ENCODE peak calls at places on chromosomes 11 and 22, in five cellular contexts. Y, C, S, Z and V are unnamed samples.

GRCh38 chr11:84261707-84262106 is 975.5 kb upstream of the CCDC90B start:
- DNase-seq in C (peak), S (no peak), Z (no peak), Y (no peak), V (no peak)

GRCh38 chr22:21025266-21025665 is 7.1 kb downstream of the SLC7A4 start:
- DNase-seq in Y (no peak), S (no peak), Z (no peak), C (no peak), V (no peak)

GRCh38 chr11:118002541-118003019 is 16.4 kb downstream of the IL10RA start:
- DNase-seq in C (no peak), Z (peak), S (no peak), Y (no peak), V (no peak)

GRCh38 chr22:43955883-43956286 is 643 bp downstream of the SAMM50 start:
- DNase-seq in Y (no peak), Z (no peak), S (peak), C (no peak), V (no peak)

GRCh38 chr11:62402226-62402625 is 16.6 kb upstream of the SCGB1A1 start:
- DNase-seq in Y (no peak), S (no peak), C (no peak), Z (peak), V (no peak)

GRCh38 chr11:109423114-109423859 is 1.3 kb downstream of the C11orf87 start:
- DNase-seq in S (peak), C (peak), Y (no peak), Z (no peak), V (no peak)

GRCh38 chr22:37054078-37054440 is 2.5 kb downstream of the KCTD17 start:
- DNase-seq in C (peak), Z (no peak), S (no peak), Y (no peak), V (no peak)

GRCh38 chr11:124518900-124519541 is 24.4 kb downstream of the OR8B12 start:
- DNase-seq in S (peak), C (no peak), Z (no peak), Y (no peak), V (no peak)

GRCh38 chr22:38981005-38981658 is 1.0 kb upstream of the APOBEC3B start:
- DNase-seq in Z (no peak), Y (no peak), S (peak), C (no peak), V (no peak)

GRCh38 chr22:39392341-39392948 is 7.1 kb upstream of the TAB1 start:
- DNase-seq in S (no peak), Z (no peak), C (no peak), Y (no peak), V (no peak)

GRCh38 chr11:12390687-12391110 is 13.3 kb downstream of the PARVA start:
- DNase-seq in Y (no peak), C (no peak), Z (no peak), S (peak), V (no peak)

GRCh38 chr11:65871811-65872548 is 620 bp downstream of the EFEMP2 start:
- DNase-seq in Y (no peak), Z (no peak), S (peak), C (peak), V (no peak)

GRCh38 chr22:44002324-44002723 is 21.8 kb upstream of the PARVB start:
- DNase-seq in S (no peak), Z (no peak), Y (no peak), C (no peak), V (no peak)

GRCh38 chr11:727859-728748 is 19.2 kb upstream of the TALDO1 start:
- DNase-seq in Y (peak), Z (peak), S (peak), C (peak), V (peak)

GRCh38 chr11:108199446-108200321 is 22.8 kb downstream of the NPAT start:
- DNase-seq in Y (no peak), S (peak), Z (no peak), C (no peak), V (peak)

GRCh38 chr11:12009617-12010321 is 1.3 kb upstream of the DKK3 start:
- DNase-seq in S (no peak), C (no peak), Z (peak), Y (no peak), V (no peak)

GRCh38 chr22:46366801-46367706 is 31.5 kb downstream of the TRMU start:
- DNase-seq in C (no peak), Z (no peak), S (no peak), Y (no peak), V (no peak)

GRCh38 chr11:36741515-36741914 is 143.5 kb upstream of the RAG2 start:
- DNase-seq in C (no peak), S (no peak), Y (no peak), Z (no peak), V (no peak)

GRCh38 chr11:118170892-118171273 is 5.6 kb downstream of the SCN2B start:
- DNase-seq in Z (no peak), C (no peak), S (no peak), Y (no peak), V (no peak)

GRCh38 chr11:111977141-111978027 is 40.2 kb downstream of the DIXDC1 start:
- DNase-seq in Y (no peak), S (peak), Z (peak), C (no peak), V (no peak)

GRCh38 chr22:35314161-35314942 is 14.7 kb downstream of the TOM1 start:
- DNase-seq in C (peak), Y (no peak), S (no peak), Z (peak), V (no peak)

GRCh38 chr11:21484039-21484438 is 708.8 kb upstream of the ANO5 start:
- DNase-seq in S (no peak), Z (no peak), Y (no peak), C (no peak), V (no peak)

GRCh38 chr11:1299621-1300020 is 9.8 kb downstream of the TOLLIP start:
- DNase-seq in S (no peak), Y (no peak), C (no peak), Z (peak), V (no peak)

GRCh38 chr22:31160328-31160978 is 471 bp downstream of the RNF185 start:
- DNase-seq in C (no peak), Y (no peak), Z (no peak), S (peak), V (no peak)

GRCh38 chr11:1750481-1750839 is at the start of gene IFITM10:
- DNase-seq in C (no peak), Y (no peak), S (no peak), Z (no peak), V (no peak)

GRCh38 chr11:60910281-60910687 is 3.7 kb upstream of the TMEM109 start:
- DNase-seq in S (no peak), C (no peak), Y (no peak), Z (peak), V (no peak)

GRCh38 chr11:122895591-122895990 is 13.0 kb downstream of the JHY start:
- DNase-seq in S (peak), Y (no peak), C (no peak), Z (no peak), V (no peak)

GRCh38 chr11:86183694-86184093 is 60.9 kb upstream of the EED start:
- DNase-seq in C (peak), S (peak), Z (no peak), Y (no peak), V (no peak)

GRCh38 chr11:70415642-70416395 is 17.5 kb downstream of the CTTN start:
- DNase-seq in C (no peak), S (peak), Y (no peak), Z (no peak), V (no peak)

GRCh38 chr11:118872403-118872821 is 11.3 kb upstream of the CXCR5 start:
- DNase-seq in C (no peak), Y (no peak), S (no peak), Z (no peak), V (no peak)

GRCh38 chr11:6572215-6572614 is 31.2 kb downstream of the RRP8 start:
- DNase-seq in Y (peak), C (no peak), Z (no peak), S (peak), V (peak)

GRCh38 chr11:26584818-26585217 is 12.8 kb upstream of the MUC15 start:
- DNase-seq in Y (no peak), Z (no peak), S (no peak), C (no peak), V (no peak)

GRCh38 chr22:24894220-24894975 is 52.1 kb downstream of the LHFPL7 start:
- DNase-seq in Z (no peak), C (peak), Y (peak), S (peak), V (peak)

GRCh38 chr11:76566811-76567210 is 103.7 kb downstream of the LRRC32 start:
- DNase-seq in Y (no peak), Z (no peak), C (no peak), S (no peak), V (no peak)

GRCh38 chr11:10564692-10565318 is 3.7 kb downstream of the LYVE1 start:
- DNase-seq in S (no peak), C (no peak), Y (no peak), Z (no peak), V (no peak)
- TF ChIP-seq CTCF in S (peak), C (no peak), Y (peak), Z (no peak), V (peak)

DNA sequence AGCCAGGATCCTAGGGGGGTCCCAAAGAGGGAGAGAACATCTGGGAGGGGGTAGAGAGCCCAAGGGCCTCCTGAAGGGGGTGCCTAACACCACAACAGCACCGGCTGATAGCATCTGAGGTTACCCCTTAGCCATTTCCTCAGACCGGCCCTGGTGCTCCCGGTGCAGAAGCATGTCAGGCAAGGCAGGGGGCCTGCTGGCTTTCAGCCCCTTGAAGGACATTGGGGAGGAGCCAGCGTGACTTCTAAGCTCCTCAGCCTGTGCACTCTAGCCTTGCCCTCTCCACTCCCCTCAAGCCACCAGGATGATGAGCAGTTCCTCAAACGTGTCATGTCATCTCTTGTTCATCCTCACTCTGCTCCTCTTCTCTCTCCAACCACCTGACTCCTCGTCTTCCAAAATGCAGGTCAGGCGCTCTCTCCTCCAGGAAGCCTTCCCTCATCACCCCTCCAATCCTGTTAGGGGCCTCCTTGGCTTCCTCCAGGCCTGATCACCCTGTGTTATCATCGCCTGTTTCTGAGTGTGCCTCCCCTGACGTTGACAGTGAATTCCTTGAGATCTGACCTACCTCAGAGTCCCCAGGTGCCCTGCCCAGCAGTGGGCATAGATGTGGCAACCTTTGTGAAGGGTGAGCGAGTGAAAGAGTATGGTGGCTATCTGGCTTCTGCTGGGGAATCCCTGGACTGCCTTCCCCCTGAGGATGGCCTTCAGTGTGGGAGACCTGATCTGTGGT is 6.1 kb downstream of the P2RY2 start:
- DNase-seq in C (no peak), S (no peak), Y (no peak), Z (no peak), V (no peak)
- H3K4me3 ChIP-seq in C (no peak), S (no peak), Y (no peak), Z (no peak), V (no peak)

DNA sequence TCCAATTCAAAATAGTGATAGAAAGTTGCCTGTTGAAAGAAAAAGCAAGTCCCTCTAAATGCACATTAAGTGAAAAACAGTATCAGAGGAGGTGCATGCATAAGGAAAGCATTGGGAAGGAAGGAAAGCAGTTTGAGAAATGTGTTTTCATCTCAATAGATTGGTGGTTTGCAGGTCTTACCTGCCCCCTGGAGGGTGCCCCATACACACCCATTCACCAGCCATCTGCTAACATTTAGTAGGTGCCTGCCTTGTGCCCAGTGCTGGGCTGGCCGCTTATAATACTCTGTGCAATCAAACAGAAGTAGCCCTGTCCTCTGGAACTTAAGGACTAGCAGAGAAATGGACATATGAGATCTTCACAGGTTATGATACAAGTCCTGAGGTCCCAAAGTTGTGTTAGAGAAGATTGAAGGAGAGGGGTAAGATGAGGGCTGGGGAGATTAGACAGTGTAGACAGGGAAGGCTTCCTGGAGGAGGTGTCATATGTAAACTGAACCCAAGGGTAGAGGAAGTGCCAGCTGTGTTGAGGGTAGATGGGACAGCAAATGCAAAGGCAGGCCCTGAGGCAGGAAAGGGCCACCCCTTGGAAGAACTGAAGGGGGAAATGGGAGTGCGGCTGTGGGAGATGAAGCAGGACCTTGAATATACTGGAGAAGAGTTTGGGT is 184.2 kb downstream of the MN1 start:
- DNase-seq in C (no peak), Z (no peak), Y (no peak), S (no peak), V (no peak)
- TF ChIP-seq CTCF in C (no peak), Z (no peak), Y (no peak), S (no peak), V (no peak)

DNA sequence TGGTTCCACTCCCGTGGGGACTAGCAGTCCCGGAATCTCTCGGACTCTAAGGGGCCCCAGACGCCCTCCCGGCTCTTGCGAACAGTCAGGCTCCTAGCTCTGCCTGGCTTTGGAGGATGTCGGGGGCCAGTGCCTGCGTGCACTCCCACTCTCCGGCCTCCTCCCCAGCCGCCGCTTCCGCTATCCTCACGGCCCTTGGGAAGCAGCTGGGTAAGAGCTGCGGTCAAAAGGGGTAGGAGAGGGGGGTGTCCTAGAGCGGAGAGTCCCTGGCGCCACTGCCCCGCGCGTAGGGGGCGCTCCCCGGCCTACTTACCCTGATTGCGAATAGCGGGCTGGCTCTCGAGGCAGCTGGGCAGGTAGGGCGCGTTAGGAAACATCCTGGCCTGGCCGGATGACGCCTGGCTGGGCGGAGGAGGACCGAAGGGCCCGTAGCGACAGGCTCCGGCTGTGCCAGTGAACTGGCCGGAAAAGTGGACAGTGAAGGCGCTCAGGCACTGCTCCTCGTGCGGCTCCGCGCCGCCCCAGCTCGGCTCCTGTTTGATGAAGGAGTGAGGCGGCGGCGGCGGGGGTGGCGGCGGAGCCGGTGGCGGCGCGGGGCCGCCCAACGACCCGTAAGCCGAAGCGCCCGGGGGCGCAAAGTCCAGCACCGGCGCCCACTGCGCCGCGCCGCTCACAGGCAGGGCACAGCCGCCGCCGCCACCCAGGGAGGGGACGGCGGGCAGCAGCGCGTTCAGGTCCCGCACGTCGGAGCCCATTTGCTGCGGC is 770 bp downstream of the WT1 start:
- DNase-seq in Z (no peak), Y (no peak), C (no peak), S (no peak), V (no peak)
- H3K4me3 ChIP-seq in Z (peak), Y (no peak), C (peak), S (no peak), V (no peak)